ENCODE peak calls at places on chromosomes 7 and 10, in seven cellular contexts. W is fibroblast of the aortic adventitia, E is HFF-Myc, F is endothelial cell of umbilical vein, Z is Peyer's patch, C is Calu3, T is gastrocnemius medialis. V is an unnamed sample.

GRCh38 chr10:98267069-98267893 is 713 bp downstream of the LOXL4 start:
- DNase-seq in W (no peak), E (no peak), F (no peak), Z (no peak), C (no peak), T (no peak), V (no peak)

GRCh38 chr7:107593025-107593410 is 13.0 kb downstream of the BCAP29 start:
- DNase-seq in W (no peak), E (no peak), F (peak; percentile 10), Z (no peak), C (no peak), T (no peak), V (no peak)

GRCh38 chr7:129702316-129702715 is 90.8 kb downstream of the NRF1 start:
- DNase-seq in W (peak; percentile 82), E (no peak), F (peak; percentile 37), Z (no peak), C (no peak), T (no peak), V (no peak)

GRCh38 chr10:95963992-95964391 is 56.2 kb downstream of the CC2D2B start:
- DNase-seq in W (no peak), E (no peak), F (no peak), Z (no peak), C (no peak), T (no peak), V (no peak)

GRCh38 chr7:99308461-99309074 is 17.1 kb upstream of the ARPC1A start:
- DNase-seq in W (peak; percentile 62), E (no peak), F (no peak), Z (no peak), C (no peak), T (no peak), V (peak; percentile 68)

GRCh38 chr10:3395487-3395886 is 222.9 kb upstream of the PITRM1 start:
- DNase-seq in W (no peak), E (no peak), F (no peak), Z (no peak), C (no peak), T (no peak), V (no peak)

GRCh38 chr7:157255201-157255606 is 81.6 kb upstream of the DNAJB6 start:
- DNase-seq in W (no peak), E (no peak), F (peak; percentile 55), Z (no peak), C (no peak), T (no peak), V (no peak)

GRCh38 chr10:73863039-73863817 is 11.1 kb downstream of the CAMK2G start:
- DNase-seq in W (no peak), E (no peak), F (no peak), Z (no peak), C (no peak), T (no peak), V (no peak)

GRCh38 chr7:44959433-44959951 is 19.3 kb downstream of the MYO1G start:
- DNase-seq in W (no peak), E (no peak), F (no peak), Z (no peak), C (no peak), T (no peak), V (peak; percentile 44)

GRCh38 chr7:34133356-34133982 is 228.1 kb downstream of the BMPER start:
- DNase-seq in W (peak; percentile 85), E (peak; percentile 84), F (no peak), Z (no peak), C (no peak), T (no peak), V (peak; percentile 72)

GRCh38 chr7:14973712-14974428 is 71.3 kb upstream of the DGKB start:
- DNase-seq in W (no peak), E (no peak), F (peak; percentile 39), Z (no peak), C (no peak), T (no peak), V (no peak)

GRCh38 chr7:138027100-138027499 is 25.2 kb upstream of the CREB3L2 start:
- DNase-seq in W (no peak), E (no peak), F (no peak), Z (no peak), C (no peak), T (no peak), V (no peak)

GRCh38 chr7:155571581-155572345 is 25.4 kb upstream of the CNPY1 start:
- DNase-seq in W (no peak), E (no peak), F (no peak), Z (no peak), C (no peak), T (no peak), V (no peak)

GRCh38 chr7:155570171-155570958 is 24.0 kb upstream of the CNPY1 start:
- DNase-seq in W (no peak), E (no peak), F (no peak), Z (no peak), C (no peak), T (no peak), V (no peak)

GRCh38 chr7:155568961-155569360 is 22.6 kb upstream of the CNPY1 start:
- DNase-seq in W (no peak), E (no peak), F (no peak), Z (no peak), C (no peak), T (no peak), V (no peak)

GRCh38 chr7:155569681-155570080 is 23.3 kb upstream of the CNPY1 start:
- DNase-seq in W (no peak), E (no peak), F (no peak), Z (no peak), C (no peak), T (no peak), V (no peak)

DNA sequence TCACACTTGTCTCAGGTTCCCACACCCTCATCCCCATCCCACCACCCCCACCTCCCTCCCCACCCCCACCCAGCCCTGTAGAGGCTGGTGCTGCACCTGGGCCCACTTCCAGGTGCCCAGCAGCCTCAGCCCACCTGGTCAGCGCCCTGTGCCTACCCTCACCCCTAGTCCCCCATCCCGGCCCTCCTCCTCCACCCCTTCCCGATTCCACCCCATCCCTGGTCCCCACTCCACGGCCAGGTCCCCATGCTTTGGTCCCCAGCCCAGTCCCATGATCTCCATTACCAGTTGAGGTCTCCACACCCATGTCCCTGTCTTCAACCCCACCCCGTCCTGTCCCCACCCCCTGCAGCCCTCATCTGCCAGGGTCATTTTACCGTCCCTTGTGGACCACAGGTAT is 24.6 kb upstream of the CNPY1 start:
- DNase-seq in W (no peak), E (no peak), F (no peak), Z (no peak), C (no peak), T (no peak), V (no peak)
- TF ChIP-seq CTCF in W (no peak), E (no peak), F (no peak), Z (no peak), C (no peak), T (no peak), V (no peak)

GRCh38 chr10:24969732-24970330 is 17.4 kb upstream of the PRTFDC1 start:
- DNase-seq in W (peak; percentile 32), E (no peak), F (no peak), Z (no peak), C (no peak), T (no peak), V (no peak)
- TF ChIP-seq CTCF in W (no peak), E (no peak), F (no peak), Z (no peak), C (no peak), T (no peak), V (no peak)

DNA sequence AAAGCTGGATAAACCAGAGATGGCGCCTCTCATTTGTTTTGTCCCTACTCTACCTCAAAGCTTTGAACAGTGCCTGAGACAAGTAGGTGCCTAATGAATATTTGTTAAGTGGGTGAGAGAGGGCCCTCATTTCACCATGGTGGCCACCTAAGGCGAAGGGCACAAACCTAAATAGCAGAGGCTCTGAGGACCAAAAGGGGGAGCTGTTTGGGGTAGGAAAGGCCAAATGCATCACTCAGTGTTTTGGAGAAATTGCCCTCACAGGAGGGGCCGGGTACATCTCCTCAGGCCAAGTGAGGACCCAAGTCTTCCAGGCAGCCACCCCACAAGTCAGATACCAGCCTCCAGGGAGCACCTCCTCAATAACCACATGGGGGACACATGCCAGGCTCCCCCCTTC is 14.0 kb downstream of the IMPDH1 start:
- DNase-seq in W (no peak), E (no peak), F (no peak), Z (no peak), C (no peak), T (no peak), V (no peak)
- TF ChIP-seq CTCF in W (no peak), E (peak; percentile 26), F (no peak), Z (no peak), C (no peak), T (no peak), V (no peak)

GRCh38 chr10:121708921-121709625 is 110.8 kb upstream of the FGFR2 start:
- DNase-seq in W (no peak), E (no peak), F (no peak), Z (no peak), C (no peak), T (no peak), V (no peak)
- TF ChIP-seq CTCF in W (no peak), E (no peak), F (no peak), Z (no peak), C (no peak), T (no peak), V (no peak)

GRCh38 chr10:132294561-132295320 is 13.0 kb downstream of the STK32C start:
- DNase-seq in W (no peak), E (no peak), F (no peak), Z (peak; percentile 34), C (no peak), T (no peak), V (no peak)

GRCh38 chr10:132296671-132297443 is 10.9 kb downstream of the STK32C start:
- DNase-seq in W (no peak), E (no peak), F (no peak), Z (peak; percentile 44), C (no peak), T (no peak), V (no peak)

GRCh38 chr10:132298038-132298935 is 9.5 kb downstream of the STK32C start:
- DNase-seq in W (no peak), E (no peak), F (no peak), Z (peak; percentile 43), C (no peak), T (no peak), V (no peak)

GRCh38 chr10:132299381-132300336 is 8.1 kb downstream of the STK32C start:
- DNase-seq in W (no peak), E (no peak), F (no peak), Z (peak; percentile 39), C (no peak), T (no peak), V (no peak)

DNA sequence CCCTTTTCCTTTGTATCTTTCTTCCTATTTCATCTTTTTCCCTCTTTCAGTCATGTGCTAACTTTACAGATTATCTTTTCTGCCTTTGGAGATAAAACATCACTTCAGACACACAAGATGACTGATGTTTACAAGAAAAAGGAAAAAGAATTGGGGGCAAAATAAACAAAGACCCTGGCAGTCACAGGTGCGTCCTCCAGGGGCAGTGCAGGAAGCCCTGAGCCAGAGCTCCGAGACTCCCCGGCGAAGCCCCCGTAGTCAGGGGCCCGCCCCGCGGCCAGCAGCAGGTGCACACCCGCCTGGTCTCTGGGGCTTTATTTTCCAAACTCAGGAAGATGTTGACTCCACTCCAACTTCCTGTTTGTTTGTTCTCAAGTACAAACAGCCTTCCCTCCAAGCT is 10.2 kb downstream of the STK32C start:
- DNase-seq in W (no peak), E (no peak), F (no peak), Z (peak; percentile 24), C (no peak), T (no peak), V (no peak)
- TF ChIP-seq CTCF in W (no peak), E (no peak), F (no peak), Z (no peak), C (no peak), T (no peak), V (no peak)

V was measured in MCF 10A.